ENCODE peak calls at places on chromosomes 6 and 20, in five cellular contexts. One of them, this sample, is unnamed.

GRCh38 chr6:151044465-151045441 is 179.3 kb downstream of the MTHFD1L start:
- DNase-seq in H9: no peak
- DNase-seq in H1: peak; percentile 56
- DNase-seq in mesenchymal stem cell: peak; percentile 93
- DNase-seq in trophoblast cell: peak; percentile 88
- DNase-seq in this sample: no peak

GRCh38 chr20:4026093-4026601 is 10.8 kb upstream of the RNF24 start:
- DNase-seq in H9: peak; percentile 52
- DNase-seq in H1: peak; percentile 46
- DNase-seq in mesenchymal stem cell: peak; percentile 59
- DNase-seq in trophoblast cell: no peak
- DNase-seq in this sample: no peak

GRCh38 chr6:129679758-129680157 is 30.2 kb downstream of the ARHGAP18 start:
- DNase-seq in H9: no peak
- DNase-seq in H1: no peak
- DNase-seq in mesenchymal stem cell: no peak
- DNase-seq in trophoblast cell: peak; percentile 64
- DNase-seq in this sample: no peak

GRCh38 chr6:43014434-43014909 is 423 bp downstream of the KLHDC3 start:
- DNase-seq in H9: no peak
- DNase-seq in H1: no peak
- DNase-seq in mesenchymal stem cell: peak; percentile 63
- DNase-seq in trophoblast cell: no peak
- DNase-seq in this sample: no peak

GRCh38 chr20:45968801-45969711 is 2.9 kb downstream of the ZNF335 start:
- DNase-seq in H9: peak; percentile 25
- DNase-seq in H1: no peak
- DNase-seq in mesenchymal stem cell: peak; percentile 75
- DNase-seq in trophoblast cell: no peak
- DNase-seq in this sample: no peak

GRCh38 chr20:52410746-52411317 is 219.3 kb upstream of the ZFP64 start:
- DNase-seq in H9: no peak
- DNase-seq in H1: no peak
- DNase-seq in mesenchymal stem cell: peak; percentile 78
- DNase-seq in trophoblast cell: no peak
- DNase-seq in this sample: no peak

GRCh38 chr6:130780137-130780536 is 47.1 kb upstream of the SMLR1 start:
- DNase-seq in H9: no peak
- DNase-seq in H1: no peak
- DNase-seq in mesenchymal stem cell: peak; percentile 15
- DNase-seq in trophoblast cell: no peak
- DNase-seq in this sample: no peak

GRCh38 chr6:140208286-140208685 is 833.8 kb upstream of the CITED2 start:
- DNase-seq in H9: no peak
- DNase-seq in H1: no peak
- DNase-seq in mesenchymal stem cell: peak; percentile 10
- DNase-seq in trophoblast cell: no peak
- DNase-seq in this sample: no peak

GRCh38 chr6:149560736-149561135 is 5.4 kb upstream of the GINM1 start:
- DNase-seq in H9: peak; percentile 45
- DNase-seq in H1: no peak
- DNase-seq in mesenchymal stem cell: peak; percentile 30
- DNase-seq in trophoblast cell: no peak
- DNase-seq in this sample: no peak

GRCh38 chr20:59526242-59527225 is 77.8 kb upstream of the PHACTR3 start:
- DNase-seq in H9: peak; percentile 43
- DNase-seq in H1: peak; percentile 53
- DNase-seq in mesenchymal stem cell: no peak
- DNase-seq in trophoblast cell: no peak
- DNase-seq in this sample: no peak

GRCh38 chr20:5933802-5934436 is 16.4 kb downstream of the TRMT6 start:
- DNase-seq in H9: no peak
- DNase-seq in H1: no peak
- DNase-seq in mesenchymal stem cell: peak; percentile 13
- DNase-seq in trophoblast cell: no peak
- DNase-seq in this sample: no peak

GRCh38 chr6:35663447-35664235 is 25.1 kb downstream of the FKBP5 start:
- DNase-seq in H9: no peak
- DNase-seq in H1: no peak
- DNase-seq in mesenchymal stem cell: peak; percentile 82
- DNase-seq in trophoblast cell: no peak
- DNase-seq in this sample: no peak

GRCh38 chr6:37990762-37991525 is 171.4 kb downstream of the ZFAND3 start:
- DNase-seq in H9: no peak
- DNase-seq in H1: no peak
- DNase-seq in mesenchymal stem cell: peak; percentile 92
- DNase-seq in trophoblast cell: peak; percentile 49
- DNase-seq in this sample: peak; percentile 26

GRCh38 chr6:113855500-113856010 is 1.6 kb upstream of the MARCKS start:
- DNase-seq in H9: no peak
- DNase-seq in H1: peak; percentile 62
- DNase-seq in mesenchymal stem cell: peak; percentile 67
- DNase-seq in trophoblast cell: no peak
- DNase-seq in this sample: no peak

GRCh38 chr6:163100259-163100658 is 314.3 kb upstream of the QKI start:
- DNase-seq in H9: no peak
- DNase-seq in H1: no peak
- DNase-seq in mesenchymal stem cell: no peak
- DNase-seq in trophoblast cell: no peak
- DNase-seq in this sample: no peak
- H2BK12ac ChIP-seq in H9: no peak overlapping the region
- H2BK12ac ChIP-seq in H1: peak overlapping the region; percentile 65
- H2BK12ac ChIP-seq in mesenchymal stem cell: no peak overlapping the region
- H2BK12ac ChIP-seq in trophoblast cell: no peak overlapping the region
- H2BK12ac ChIP-seq in this sample: peak overlapping the region; percentile 77

GRCh38 chr6:53524455-53524815 is 20.5 kb downstream of the GCLC start:
- DNase-seq in H9: no peak
- DNase-seq in H1: no peak
- DNase-seq in mesenchymal stem cell: peak; percentile 70
- DNase-seq in trophoblast cell: peak; percentile 33
- DNase-seq in this sample: no peak
- H2BK5ac ChIP-seq in H9: no peak overlapping the region
- H2BK5ac ChIP-seq in H1: no peak overlapping the region
- H2BK5ac ChIP-seq in mesenchymal stem cell: no peak overlapping the region
- H2BK5ac ChIP-seq in trophoblast cell: no peak overlapping the region
- H2BK5ac ChIP-seq in this sample: no peak overlapping the region

DNA sequence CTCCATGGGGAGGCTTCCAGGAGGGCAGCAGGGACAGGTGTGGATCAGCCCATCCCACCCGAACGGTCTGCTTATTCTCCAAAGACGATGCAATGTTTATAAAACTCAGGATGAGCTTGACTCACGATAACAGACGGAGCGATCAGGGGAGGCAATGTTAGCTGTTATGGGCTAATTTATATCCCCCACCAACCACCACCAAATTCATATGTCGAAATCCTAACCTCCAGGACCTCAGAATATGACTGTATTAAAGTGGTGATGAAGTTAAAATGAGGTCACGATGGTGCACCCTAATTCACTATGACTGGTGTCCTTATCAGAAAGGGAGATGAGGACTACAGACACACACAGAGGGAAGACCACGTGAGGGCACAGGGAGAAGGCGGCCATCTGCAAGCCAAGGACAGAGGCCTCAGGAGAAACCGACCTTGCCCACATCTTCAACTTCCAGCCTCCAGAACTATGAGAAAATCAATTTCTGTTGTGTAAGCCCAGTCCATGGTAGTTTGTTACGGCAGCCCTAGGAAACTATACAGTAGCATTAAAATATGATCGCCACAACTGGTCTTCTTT is 7.0 kb downstream of the ADTRP start:
- DNase-seq in H9: no peak
- DNase-seq in H1: no peak
- DNase-seq in mesenchymal stem cell: peak; percentile 70
- DNase-seq in trophoblast cell: no peak
- DNase-seq in this sample: no peak
- H3K9ac ChIP-seq in H9: no peak overlapping the region
- H3K9ac ChIP-seq in H1: no peak overlapping the region
- H3K9ac ChIP-seq in mesenchymal stem cell: peak overlapping the region; percentile 82
- H3K9ac ChIP-seq in trophoblast cell: no peak overlapping the region
- H3K9ac ChIP-seq in this sample: no peak overlapping the region

GRCh38 chr6:109230444-109230843 is 135.1 kb downstream of the CEP57L1 start:
- DNase-seq in H9: no peak
- DNase-seq in H1: no peak
- DNase-seq in mesenchymal stem cell: no peak
- DNase-seq in trophoblast cell: no peak
- DNase-seq in this sample: no peak
- H2BK12ac ChIP-seq in H9: no peak overlapping the region
- H2BK12ac ChIP-seq in H1: no peak overlapping the region
- H2BK12ac ChIP-seq in mesenchymal stem cell: no peak overlapping the region
- H2BK12ac ChIP-seq in trophoblast cell: no peak overlapping the region
- H2BK12ac ChIP-seq in this sample: no peak overlapping the region

GRCh38 chr6:20379231-20379630 is 22.4 kb upstream of the E2F3 start:
- DNase-seq in H9: no peak
- DNase-seq in H1: no peak
- DNase-seq in mesenchymal stem cell: no peak
- DNase-seq in trophoblast cell: no peak
- DNase-seq in this sample: no peak
- H2BK5ac ChIP-seq in H9: no peak overlapping the region
- H2BK5ac ChIP-seq in H1: no peak overlapping the region
- H2BK5ac ChIP-seq in mesenchymal stem cell: no peak overlapping the region
- H2BK5ac ChIP-seq in trophoblast cell: no peak overlapping the region
- H2BK5ac ChIP-seq in this sample: no peak overlapping the region

GRCh38 chr20:23029324-23029723 is 5.8 kb upstream of the SSTR4 start:
- DNase-seq in H9: no peak
- DNase-seq in H1: no peak
- DNase-seq in mesenchymal stem cell: no peak
- DNase-seq in trophoblast cell: no peak
- DNase-seq in this sample: no peak

GRCh38 chr20:23031346-23031745 is 3.8 kb upstream of the SSTR4 start:
- DNase-seq in H9: no peak
- DNase-seq in H1: no peak
- DNase-seq in mesenchymal stem cell: no peak
- DNase-seq in trophoblast cell: no peak
- DNase-seq in this sample: no peak

GRCh38 chr20:23028377-23028776 is 6.7 kb upstream of the SSTR4 start:
- DNase-seq in H9: no peak
- DNase-seq in H1: no peak
- DNase-seq in mesenchymal stem cell: no peak
- DNase-seq in trophoblast cell: no peak
- DNase-seq in this sample: no peak

GRCh38 chr20:23024701-23025100 is 10.4 kb upstream of the SSTR4 start:
- DNase-seq in H9: no peak
- DNase-seq in H1: no peak
- DNase-seq in mesenchymal stem cell: no peak
- DNase-seq in trophoblast cell: no peak
- DNase-seq in this sample: no peak

DNA sequence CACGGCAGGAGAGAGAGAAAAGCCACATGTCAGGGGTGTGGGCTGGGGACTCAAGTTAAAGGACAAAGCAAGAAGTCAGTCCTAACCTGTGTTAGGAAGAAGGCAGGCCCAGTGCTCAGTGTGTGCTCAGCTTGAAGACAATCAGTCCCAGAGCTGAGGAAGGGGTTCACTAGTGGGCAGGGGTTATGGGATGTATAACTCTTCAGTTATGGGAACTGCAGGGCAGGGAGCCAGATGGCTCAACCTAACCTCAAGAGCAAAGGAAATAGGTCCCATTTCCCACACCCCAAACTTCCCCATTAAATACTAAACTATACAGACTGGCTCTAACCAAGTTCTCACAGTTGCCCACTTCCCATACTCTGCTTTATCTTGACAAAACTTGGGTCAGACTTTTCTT is 7.4 kb upstream of the SSTR4 start:
- DNase-seq in H9: no peak
- DNase-seq in H1: no peak
- DNase-seq in mesenchymal stem cell: no peak
- DNase-seq in trophoblast cell: no peak
- DNase-seq in this sample: no peak
- H3K9ac ChIP-seq in H9: no peak overlapping the region
- H3K9ac ChIP-seq in H1: no peak overlapping the region
- H3K9ac ChIP-seq in mesenchymal stem cell: no peak overlapping the region
- H3K9ac ChIP-seq in trophoblast cell: no peak overlapping the region
- H3K9ac ChIP-seq in this sample: no peak overlapping the region

DNA sequence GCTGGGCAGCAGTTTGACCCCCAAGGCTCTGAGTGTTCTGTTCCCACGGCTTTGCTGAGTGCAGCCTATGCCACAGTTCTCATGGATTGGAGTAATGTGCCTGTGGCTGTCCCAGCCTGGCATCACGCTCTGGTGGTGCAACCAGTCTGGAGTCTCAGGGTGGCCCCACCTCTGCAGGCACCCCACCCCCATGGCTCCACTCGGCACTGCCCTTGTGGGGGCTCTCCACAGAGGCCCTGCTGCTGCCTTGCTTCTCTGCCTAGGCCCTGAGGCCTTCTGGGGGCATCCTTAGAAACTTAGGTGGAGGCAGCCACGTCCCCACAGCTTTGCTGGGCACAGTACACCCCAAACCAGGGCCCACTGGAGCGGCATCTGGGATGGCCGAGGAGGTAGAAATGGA is 25.4 kb upstream of the B4GALT5 start:
- DNase-seq in H9: no peak
- DNase-seq in H1: no peak
- DNase-seq in mesenchymal stem cell: no peak
- DNase-seq in trophoblast cell: no peak
- DNase-seq in this sample: no peak
- H2BK12ac ChIP-seq in H9: no peak overlapping the region
- H2BK12ac ChIP-seq in H1: no peak overlapping the region
- H2BK12ac ChIP-seq in mesenchymal stem cell: no peak overlapping the region
- H2BK12ac ChIP-seq in trophoblast cell: no peak overlapping the region
- H2BK12ac ChIP-seq in this sample: no peak overlapping the region

GRCh38 chr6:161128230-161128629 is 136.7 kb downstream of the MAP3K4 start:
- DNase-seq in H9: no peak
- DNase-seq in H1: no peak
- DNase-seq in mesenchymal stem cell: no peak
- DNase-seq in trophoblast cell: no peak
- DNase-seq in this sample: no peak
- H2BK5ac ChIP-seq in H9: no peak overlapping the region
- H2BK5ac ChIP-seq in H1: no peak overlapping the region
- H2BK5ac ChIP-seq in mesenchymal stem cell: no peak overlapping the region
- H2BK5ac ChIP-seq in trophoblast cell: no peak overlapping the region
- H2BK5ac ChIP-seq in this sample: no peak overlapping the region

This sample was measured in neuronal stem cell.